ENCODE peak calls at places on chromosomes 2 and 18, in eight cellular contexts. One of them, this sample, is unnamed.

GRCh38 chr2:173964565-173965371 is 405 bp downstream of the SP3 start:
- DNase-seq in H9: peak; percentile 83
- DNase-seq in ovary: peak; percentile 86
- DNase-seq in psoas muscle: peak; percentile 90
- DNase-seq in testis: peak; percentile 90
- DNase-seq in small intestine: peak; percentile 79
- DNase-seq in cardiac muscle cell: peak; percentile 90
- DNase-seq in GM23248: peak; percentile 89
- DNase-seq in this sample: peak; percentile 95

GRCh38 chr2:105545731-105546622 is 147.1 kb upstream of the FHL2 start:
- DNase-seq in testis: peak; percentile 83
- DNase-seq in GM23248: peak; percentile 74
- DNase-seq in H9: peak; percentile 66
- DNase-seq in ovary: peak; percentile 76
- DNase-seq in psoas muscle: peak; percentile 52
- DNase-seq in cardiac muscle cell: peak; percentile 81
- DNase-seq in small intestine: peak; percentile 69
- DNase-seq in this sample: peak; percentile 42

GRCh38 chr2:158713523-158714138 is 81.5 kb upstream of the DAPL1 start:
- DNase-seq in H9: no peak
- DNase-seq in GM23248: peak; percentile 14
- DNase-seq in cardiac muscle cell: no peak
- DNase-seq in ovary: no peak
- DNase-seq in small intestine: no peak
- DNase-seq in testis: no peak
- DNase-seq in psoas muscle: no peak
- DNase-seq in this sample: no peak

GRCh38 chr2:99825630-99826029 is 316.8 kb downstream of the AFF3 start:
- DNase-seq in ovary: no peak
- DNase-seq in GM23248: no peak
- DNase-seq in small intestine: no peak
- DNase-seq in testis: no peak
- DNase-seq in cardiac muscle cell: no peak
- DNase-seq in psoas muscle: no peak
- DNase-seq in H9: no peak
- DNase-seq in this sample: no peak

GRCh38 chr2:225272173-225272572 is 127.3 kb upstream of the NYAP2 start:
- DNase-seq in testis: no peak
- DNase-seq in cardiac muscle cell: no peak
- DNase-seq in ovary: no peak
- DNase-seq in GM23248: no peak
- DNase-seq in H9: no peak
- DNase-seq in small intestine: peak; percentile 74
- DNase-seq in psoas muscle: no peak
- DNase-seq in this sample: no peak

GRCh38 chr2:61658841-61659780 is 121.0 kb upstream of the XPO1 start:
- DNase-seq in testis: no peak
- DNase-seq in H9: no peak
- DNase-seq in ovary: no peak
- DNase-seq in psoas muscle: no peak
- DNase-seq in cardiac muscle cell: peak; percentile 71
- DNase-seq in small intestine: peak; percentile 80
- DNase-seq in GM23248: peak; percentile 65
- DNase-seq in this sample: no peak

GRCh38 chr2:11810237-11810977 is 64.0 kb downstream of the LPIN1 start:
- DNase-seq in cardiac muscle cell: no peak
- DNase-seq in H9: no peak
- DNase-seq in ovary: no peak
- DNase-seq in psoas muscle: peak; percentile 32
- DNase-seq in GM23248: no peak
- DNase-seq in small intestine: no peak
- DNase-seq in testis: no peak
- DNase-seq in this sample: no peak

GRCh38 chr2:215171826-215172225 is 33.4 kb upstream of the ABCA12 start:
- DNase-seq in H9: no peak
- DNase-seq in GM23248: no peak
- DNase-seq in cardiac muscle cell: no peak
- DNase-seq in ovary: no peak
- DNase-seq in testis: no peak
- DNase-seq in small intestine: no peak
- DNase-seq in psoas muscle: no peak
- DNase-seq in this sample: no peak

GRCh38 chr2:187971893-187972292 is 319.8 kb upstream of the GULP1 start:
- DNase-seq in small intestine: no peak
- DNase-seq in testis: no peak
- DNase-seq in cardiac muscle cell: no peak
- DNase-seq in H9: no peak
- DNase-seq in ovary: no peak
- DNase-seq in GM23248: no peak
- DNase-seq in psoas muscle: no peak
- DNase-seq in this sample: no peak

GRCh38 chr18:49839012-49839411 is 25.7 kb upstream of the ACAA2 start:
- DNase-seq in GM23248: peak; percentile 58
- DNase-seq in cardiac muscle cell: no peak
- DNase-seq in ovary: no peak
- DNase-seq in psoas muscle: no peak
- DNase-seq in H9: no peak
- DNase-seq in small intestine: no peak
- DNase-seq in testis: no peak
- DNase-seq in this sample: no peak

GRCh38 chr2:68909793-68910674 is 38.8 kb upstream of the BMP10 start:
- DNase-seq in testis: peak; percentile 88
- DNase-seq in ovary: peak; percentile 69
- DNase-seq in GM23248: peak; percentile 77
- DNase-seq in cardiac muscle cell: peak; percentile 78
- DNase-seq in psoas muscle: peak; percentile 42
- DNase-seq in H9: peak; percentile 67
- DNase-seq in small intestine: peak; percentile 67
- DNase-seq in this sample: no peak

GRCh38 chr2:68905116-68905515 is 33.9 kb upstream of the BMP10 start:
- DNase-seq in cardiac muscle cell: no peak
- DNase-seq in ovary: no peak
- DNase-seq in testis: no peak
- DNase-seq in H9: no peak
- DNase-seq in psoas muscle: no peak
- DNase-seq in GM23248: no peak
- DNase-seq in small intestine: no peak
- DNase-seq in this sample: no peak

GRCh38 chr2:68907232-68907922 is 36.2 kb upstream of the BMP10 start:
- DNase-seq in small intestine: peak; percentile 14
- DNase-seq in cardiac muscle cell: no peak
- DNase-seq in psoas muscle: no peak
- DNase-seq in GM23248: no peak
- DNase-seq in ovary: no peak
- DNase-seq in testis: no peak
- DNase-seq in H9: no peak
- DNase-seq in this sample: no peak

GRCh38 chr2:68908392-68908970 is 37.3 kb upstream of the BMP10 start:
- DNase-seq in cardiac muscle cell: no peak
- DNase-seq in psoas muscle: peak; percentile 69
- DNase-seq in testis: peak; percentile 72
- DNase-seq in ovary: peak; percentile 68
- DNase-seq in small intestine: peak; percentile 85
- DNase-seq in H9: peak; percentile 72
- DNase-seq in GM23248: peak; percentile 80
- DNase-seq in this sample: no peak

GRCh38 chr2:68907923-68908253 is 36.7 kb upstream of the BMP10 start:
- DNase-seq in psoas muscle: no peak
- DNase-seq in GM23248: no peak
- DNase-seq in cardiac muscle cell: no peak
- DNase-seq in ovary: no peak
- DNase-seq in testis: no peak
- DNase-seq in H9: no peak
- DNase-seq in small intestine: no peak
- DNase-seq in this sample: no peak
- H3K27ac ChIP-seq in psoas muscle: no peak overlapping the region
- H3K27ac ChIP-seq in GM23248: no peak overlapping the region
- H3K27ac ChIP-seq in cardiac muscle cell: no peak overlapping the region
- H3K27ac ChIP-seq in ovary: no peak overlapping the region
- H3K27ac ChIP-seq in testis: no peak overlapping the region
- H3K27ac ChIP-seq in H9: no peak overlapping the region
- H3K27ac ChIP-seq in small intestine: peak overlapping the region; percentile 87
- H3K27ac ChIP-seq in this sample: peak overlapping the region; percentile 73

DNA sequence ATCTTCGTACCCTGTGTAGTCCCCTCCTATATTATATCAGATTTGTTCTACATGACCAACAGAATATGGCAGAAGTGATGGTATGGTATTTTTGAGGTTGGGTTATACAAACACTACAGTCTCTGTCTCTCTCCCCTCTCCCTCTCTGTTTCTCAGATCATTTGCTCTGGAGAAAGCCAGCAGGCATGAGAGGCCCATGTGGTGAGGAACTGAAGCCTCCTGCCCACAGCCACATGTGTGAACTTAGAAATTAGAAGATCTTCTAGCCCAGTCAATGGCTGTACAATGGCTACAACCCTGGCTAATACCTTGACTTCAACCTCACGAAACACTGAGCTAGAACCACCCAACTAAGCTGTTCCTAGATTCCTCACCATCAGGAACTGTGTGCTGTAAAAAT is 250.6 kb downstream of the SMAD2 start:
- DNase-seq in GM23248: no peak
- DNase-seq in psoas muscle: no peak
- DNase-seq in small intestine: no peak
- DNase-seq in ovary: no peak
- DNase-seq in H9: no peak
- DNase-seq in testis: no peak
- DNase-seq in cardiac muscle cell: no peak
- DNase-seq in this sample: no peak
- H3K27ac ChIP-seq in GM23248: no peak overlapping the region
- H3K27ac ChIP-seq in psoas muscle: no peak overlapping the region
- H3K27ac ChIP-seq in small intestine: no peak overlapping the region
- H3K27ac ChIP-seq in ovary: no peak overlapping the region
- H3K27ac ChIP-seq in H9: no peak overlapping the region
- H3K27ac ChIP-seq in testis: no peak overlapping the region
- H3K27ac ChIP-seq in cardiac muscle cell: no peak overlapping the region
- H3K27ac ChIP-seq in this sample: no peak overlapping the region

DNA sequence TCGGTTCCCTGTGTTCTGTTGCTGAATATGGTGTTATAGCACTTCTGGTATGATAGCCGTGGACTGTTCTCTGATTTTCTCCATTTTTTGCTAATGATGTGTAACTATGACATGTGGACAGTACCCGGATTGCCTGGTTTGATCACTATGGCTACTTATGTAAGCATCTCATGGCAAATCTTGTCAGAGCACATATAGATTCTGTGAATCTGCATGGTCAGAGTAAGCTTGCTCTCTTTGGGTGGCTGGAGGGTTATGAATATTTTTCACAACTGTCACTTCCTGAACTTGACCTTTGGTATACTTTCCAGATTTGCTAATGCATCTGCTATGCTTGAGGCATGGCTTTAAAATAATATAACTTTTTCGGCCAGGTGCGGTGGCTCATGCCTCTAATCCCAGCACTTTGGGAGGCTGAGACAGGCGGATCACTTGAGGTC is 36.8 kb upstream of the ATP8B1 start:
- DNase-seq in testis: no peak
- DNase-seq in small intestine: no peak
- DNase-seq in psoas muscle: no peak
- DNase-seq in cardiac muscle cell: no peak
- DNase-seq in ovary: no peak
- DNase-seq in GM23248: peak; percentile 69
- DNase-seq in H9: no peak
- DNase-seq in this sample: no peak
- H3K27ac ChIP-seq in testis: no peak overlapping the region
- H3K27ac ChIP-seq in small intestine: no peak overlapping the region
- H3K27ac ChIP-seq in psoas muscle: no peak overlapping the region
- H3K27ac ChIP-seq in cardiac muscle cell: no peak overlapping the region
- H3K27ac ChIP-seq in ovary: no peak overlapping the region
- H3K27ac ChIP-seq in GM23248: peak overlapping the region; percentile 58
- H3K27ac ChIP-seq in H9: no peak overlapping the region
- H3K27ac ChIP-seq in this sample: no peak overlapping the region

DNA sequence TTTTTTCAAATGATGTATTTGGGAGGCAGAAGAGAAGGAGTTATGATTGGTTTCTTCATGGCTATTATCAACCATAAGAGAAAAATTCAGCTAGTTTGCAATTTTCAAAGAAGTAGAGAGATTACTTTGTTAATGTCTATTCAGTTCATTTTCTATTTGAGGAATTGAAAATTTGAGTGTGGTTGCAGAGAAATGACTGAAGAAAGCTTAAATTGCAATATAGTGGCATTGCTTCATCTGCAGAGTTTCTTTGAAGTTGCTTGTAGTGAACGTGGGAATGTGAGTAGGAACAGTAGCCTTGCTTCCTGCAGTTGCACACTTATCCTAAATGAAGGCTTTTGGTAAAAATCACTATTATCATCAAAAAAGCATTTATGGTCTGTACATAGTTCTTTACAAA is 14.7 kb upstream of the CYRIA start:
- DNase-seq in H9: no peak
- DNase-seq in ovary: no peak
- DNase-seq in GM23248: no peak
- DNase-seq in testis: no peak
- DNase-seq in psoas muscle: no peak
- DNase-seq in cardiac muscle cell: no peak
- DNase-seq in small intestine: no peak
- DNase-seq in this sample: no peak
- H3K27ac ChIP-seq in H9: no peak overlapping the region
- H3K27ac ChIP-seq in ovary: no peak overlapping the region
- H3K27ac ChIP-seq in GM23248: no peak overlapping the region
- H3K27ac ChIP-seq in testis: no peak overlapping the region
- H3K27ac ChIP-seq in psoas muscle: no peak overlapping the region
- H3K27ac ChIP-seq in cardiac muscle cell: no peak overlapping the region
- H3K27ac ChIP-seq in small intestine: no peak overlapping the region
- H3K27ac ChIP-seq in this sample: no peak overlapping the region

GRCh38 chr2:74551530-74551929 is 2.2 kb downstream of the LOXL3 start:
- DNase-seq in psoas muscle: no peak
- DNase-seq in GM23248: no peak
- DNase-seq in testis: no peak
- DNase-seq in H9: no peak
- DNase-seq in ovary: no peak
- DNase-seq in cardiac muscle cell: no peak
- DNase-seq in small intestine: no peak
- DNase-seq in this sample: no peak

GRCh38 chr2:74548285-74548918 is 5.3 kb downstream of the LOXL3 start:
- DNase-seq in ovary: no peak
- DNase-seq in psoas muscle: no peak
- DNase-seq in small intestine: no peak
- DNase-seq in cardiac muscle cell: peak; percentile 25
- DNase-seq in H9: no peak
- DNase-seq in GM23248: peak; percentile 32
- DNase-seq in testis: no peak
- DNase-seq in this sample: no peak

GRCh38 chr2:74550231-74550630 is 3.5 kb downstream of the LOXL3 start:
- DNase-seq in H9: no peak
- DNase-seq in psoas muscle: no peak
- DNase-seq in GM23248: no peak
- DNase-seq in testis: no peak
- DNase-seq in ovary: no peak
- DNase-seq in small intestine: no peak
- DNase-seq in cardiac muscle cell: no peak
- DNase-seq in this sample: no peak

GRCh38 chr2:74549685-74549971 is 4.1 kb downstream of the LOXL3 start:
- DNase-seq in GM23248: peak; percentile 20
- DNase-seq in cardiac muscle cell: no peak
- DNase-seq in H9: no peak
- DNase-seq in small intestine: no peak
- DNase-seq in ovary: no peak
- DNase-seq in testis: no peak
- DNase-seq in psoas muscle: no peak
- DNase-seq in this sample: peak; percentile 85

GRCh38 chr2:74548919-74549684 is 4.6 kb downstream of the LOXL3 start:
- DNase-seq in testis: peak; percentile 75
- DNase-seq in ovary: peak; percentile 75
- DNase-seq in small intestine: peak; percentile 72
- DNase-seq in cardiac muscle cell: peak; percentile 76
- DNase-seq in GM23248: peak; percentile 90
- DNase-seq in H9: peak; percentile 90
- DNase-seq in psoas muscle: peak; percentile 76
- DNase-seq in this sample: peak; percentile 76
- H3K27ac ChIP-seq in testis: peak overlapping the region; percentile 11
- H3K27ac ChIP-seq in ovary: no peak overlapping the region
- H3K27ac ChIP-seq in small intestine: no peak overlapping the region
- H3K27ac ChIP-seq in cardiac muscle cell: no peak overlapping the region
- H3K27ac ChIP-seq in GM23248: peak overlapping the region; percentile 34
- H3K27ac ChIP-seq in H9: no peak overlapping the region
- H3K27ac ChIP-seq in psoas muscle: peak overlapping the region; percentile 60
- H3K27ac ChIP-seq in this sample: peak overlapping the region; percentile 48

GRCh38 chr2:130827502-130828251 is 9.0 kb upstream of the ARHGEF4 start:
- DNase-seq in H9: no peak
- DNase-seq in cardiac muscle cell: no peak
- DNase-seq in testis: no peak
- DNase-seq in GM23248: peak; percentile 36
- DNase-seq in psoas muscle: no peak
- DNase-seq in small intestine: no peak
- DNase-seq in ovary: no peak
- DNase-seq in this sample: no peak
- H3K27ac ChIP-seq in H9: no peak overlapping the region
- H3K27ac ChIP-seq in cardiac muscle cell: no peak overlapping the region
- H3K27ac ChIP-seq in testis: no peak overlapping the region
- H3K27ac ChIP-seq in GM23248: no peak overlapping the region
- H3K27ac ChIP-seq in psoas muscle: no peak overlapping the region
- H3K27ac ChIP-seq in small intestine: no peak overlapping the region
- H3K27ac ChIP-seq in ovary: no peak overlapping the region
- H3K27ac ChIP-seq in this sample: no peak overlapping the region

This sample was measured in upper lobe of left lung.